ENCODE peak calls at places on chromosomes 13 and 19, in eight cellular contexts. One of them, this sample, is unnamed.

GRCh38 chr19:18684642-18684993 is 1.1 kb downstream of the CRTC1 start:
- DNase-seq in epithelial cell of esophagus: no peak
- DNase-seq in activated naive CD4-positive, alpha-beta T cell treated with Interleukin-2 at 50 U/mL for 16 hours: no peak
- DNase-seq in psoas muscle: no peak
- DNase-seq in breast epithelium: no peak
- DNase-seq in activated gamma-delta T cell treated with anti-CD3 and anti-CD28 coated beads, Interleukin-2, amount 50 U/mL, for 16 hours: no peak
- DNase-seq in activated CD4-positive, alpha-beta T cell treated with anti-CD3 and anti-CD28 coated beads, Interleukin-2, amount 50 U/mL, for 48 hours: no peak
- DNase-seq in caudate nucleus: no peak
- DNase-seq in this sample: no peak

GRCh38 chr19:58474291-58474996 is 1.7 kb upstream of the ZNF446 start:
- DNase-seq in caudate nucleus: no peak
- DNase-seq in psoas muscle: no peak
- DNase-seq in activated CD4-positive, alpha-beta T cell treated with anti-CD3 and anti-CD28 coated beads, Interleukin-2, amount 50 U/mL, for 48 hours: no peak
- DNase-seq in epithelial cell of esophagus: no peak
- DNase-seq in activated naive CD4-positive, alpha-beta T cell treated with Interleukin-2 at 50 U/mL for 16 hours: no peak
- DNase-seq in activated gamma-delta T cell treated with anti-CD3 and anti-CD28 coated beads, Interleukin-2, amount 50 U/mL, for 16 hours: no peak
- DNase-seq in breast epithelium: no peak
- DNase-seq in this sample: peak

GRCh38 chr19:3954107-3954506 is 16.8 kb downstream of the DAPK3 start:
- DNase-seq in activated naive CD4-positive, alpha-beta T cell treated with Interleukin-2 at 50 U/mL for 16 hours: no peak
- DNase-seq in breast epithelium: no peak
- DNase-seq in caudate nucleus: no peak
- DNase-seq in psoas muscle: no peak
- DNase-seq in activated gamma-delta T cell treated with anti-CD3 and anti-CD28 coated beads, Interleukin-2, amount 50 U/mL, for 16 hours: no peak
- DNase-seq in epithelial cell of esophagus: no peak
- DNase-seq in activated CD4-positive, alpha-beta T cell treated with anti-CD3 and anti-CD28 coated beads, Interleukin-2, amount 50 U/mL, for 48 hours: no peak
- DNase-seq in this sample: no peak

GRCh38 chr13:32211788-32212187 is 103.4 kb downstream of the ZAR1L start:
- DNase-seq in activated CD4-positive, alpha-beta T cell treated with anti-CD3 and anti-CD28 coated beads, Interleukin-2, amount 50 U/mL, for 48 hours: no peak
- DNase-seq in activated naive CD4-positive, alpha-beta T cell treated with Interleukin-2 at 50 U/mL for 16 hours: no peak
- DNase-seq in breast epithelium: no peak
- DNase-seq in activated gamma-delta T cell treated with anti-CD3 and anti-CD28 coated beads, Interleukin-2, amount 50 U/mL, for 16 hours: no peak
- DNase-seq in psoas muscle: no peak
- DNase-seq in epithelial cell of esophagus: no peak
- DNase-seq in caudate nucleus: no peak
- DNase-seq in this sample: peak

GRCh38 chr13:23516190-23516589 is 54.0 kb upstream of the TNFRSF19 start:
- DNase-seq in caudate nucleus: no peak
- DNase-seq in activated naive CD4-positive, alpha-beta T cell treated with Interleukin-2 at 50 U/mL for 16 hours: no peak
- DNase-seq in breast epithelium: no peak
- DNase-seq in psoas muscle: no peak
- DNase-seq in activated CD4-positive, alpha-beta T cell treated with anti-CD3 and anti-CD28 coated beads, Interleukin-2, amount 50 U/mL, for 48 hours: no peak
- DNase-seq in epithelial cell of esophagus: no peak
- DNase-seq in activated gamma-delta T cell treated with anti-CD3 and anti-CD28 coated beads, Interleukin-2, amount 50 U/mL, for 16 hours: no peak
- DNase-seq in this sample: no peak

GRCh38 chr13:73248711-73249580 is 190.1 kb downstream of the KLF5 start:
- DNase-seq in activated naive CD4-positive, alpha-beta T cell treated with Interleukin-2 at 50 U/mL for 16 hours: no peak
- DNase-seq in activated gamma-delta T cell treated with anti-CD3 and anti-CD28 coated beads, Interleukin-2, amount 50 U/mL, for 16 hours: no peak
- DNase-seq in caudate nucleus: no peak
- DNase-seq in activated CD4-positive, alpha-beta T cell treated with anti-CD3 and anti-CD28 coated beads, Interleukin-2, amount 50 U/mL, for 48 hours: no peak
- DNase-seq in breast epithelium: no peak
- DNase-seq in epithelial cell of esophagus: peak
- DNase-seq in psoas muscle: no peak
- DNase-seq in this sample: no peak

GRCh38 chr19:19021115-19021514 is 12.2 kb downstream of the SUGP2 start:
- DNase-seq in caudate nucleus: no peak
- DNase-seq in activated gamma-delta T cell treated with anti-CD3 and anti-CD28 coated beads, Interleukin-2, amount 50 U/mL, for 16 hours: no peak
- DNase-seq in breast epithelium: no peak
- DNase-seq in activated naive CD4-positive, alpha-beta T cell treated with Interleukin-2 at 50 U/mL for 16 hours: no peak
- DNase-seq in activated CD4-positive, alpha-beta T cell treated with anti-CD3 and anti-CD28 coated beads, Interleukin-2, amount 50 U/mL, for 48 hours: no peak
- DNase-seq in epithelial cell of esophagus: peak
- DNase-seq in psoas muscle: no peak
- DNase-seq in this sample: peak

GRCh38 chr19:33284756-33285155 is 17.6 kb downstream of the CEBPA start:
- DNase-seq in activated gamma-delta T cell treated with anti-CD3 and anti-CD28 coated beads, Interleukin-2, amount 50 U/mL, for 16 hours: no peak
- DNase-seq in breast epithelium: no peak
- DNase-seq in psoas muscle: no peak
- DNase-seq in caudate nucleus: no peak
- DNase-seq in activated CD4-positive, alpha-beta T cell treated with anti-CD3 and anti-CD28 coated beads, Interleukin-2, amount 50 U/mL, for 48 hours: no peak
- DNase-seq in epithelial cell of esophagus: no peak
- DNase-seq in activated naive CD4-positive, alpha-beta T cell treated with Interleukin-2 at 50 U/mL for 16 hours: no peak
- DNase-seq in this sample: no peak

GRCh38 chr19:44512326-44513298 is 12.3 kb upstream of the ZNF180 start:
- DNase-seq in activated CD4-positive, alpha-beta T cell treated with anti-CD3 and anti-CD28 coated beads, Interleukin-2, amount 50 U/mL, for 48 hours: peak
- DNase-seq in activated gamma-delta T cell treated with anti-CD3 and anti-CD28 coated beads, Interleukin-2, amount 50 U/mL, for 16 hours: no peak
- DNase-seq in activated naive CD4-positive, alpha-beta T cell treated with Interleukin-2 at 50 U/mL for 16 hours: no peak
- DNase-seq in caudate nucleus: no peak
- DNase-seq in breast epithelium: no peak
- DNase-seq in psoas muscle: no peak
- DNase-seq in epithelial cell of esophagus: peak
- DNase-seq in this sample: no peak

This sample was measured in fibroblast of gingiva.